ENCODE peak calls at places on chromosomes 1 and 21, in six cellular contexts. U, C, O, B, Q and D are unnamed samples.

GRCh38 chr1:197680311-197680710 is 95.0 kb downstream of the DENND1B start:
- DNase-seq in U (no peak), C (no peak), O (no peak), B (no peak), Q (no peak), D (no peak)

GRCh38 chr1:202959276-202959620 is 1.1 kb upstream of the ADIPOR1 start:
- DNase-seq in U (no peak), C (no peak), O (no peak), B (no peak), Q (no peak), D (no peak)

GRCh38 chr1:208731976-208732821 is 488.0 kb upstream of the PLXNA2 start:
- DNase-seq in U (no peak), C (no peak), O (no peak), B (no peak), Q (no peak), D (no peak)

GRCh38 chr1:199954701-199955100 is 72.8 kb upstream of the NR5A2 start:
- DNase-seq in U (peak), C (no peak), O (no peak), B (no peak), Q (no peak), D (no peak)

GRCh38 chr1:234731371-234732085 is 121.5 kb upstream of the IRF2BP2 start:
- DNase-seq in U (peak), C (no peak), O (no peak), B (peak), Q (peak), D (no peak)

GRCh38 chr1:182149411-182149965 is 88.0 kb upstream of the ZNF648 start:
- DNase-seq in U (peak), C (no peak), O (peak), B (peak), Q (no peak), D (no peak)

GRCh38 chr21:38831526-38832467 is 26.1 kb downstream of the ETS2 start:
- DNase-seq in U (peak), C (no peak), O (peak), B (peak), Q (peak), D (peak)

GRCh38 chr1:90155721-90156487 is 161.0 kb downstream of the ZNF326 start:
- DNase-seq in U (no peak), C (no peak), O (no peak), B (no peak), Q (no peak), D (no peak)